ENCODE peak calls at places on chromosomes 16 and 17, in nine cellular contexts. One of them, this sample, is unnamed.

GRCh38 chr16:50152807-50153647 is at the start of gene TENT4B:
- DNase-seq in NCI-H2171: peak
- DNase-seq in bronchial epithelial cell: peak
- DNase-seq in activated CD8-positive, alpha-beta memory T cell treated with anti-CD3 and anti-CD28 coated beads for 24 hours: peak
- DNase-seq in neural progenitor cell: peak
- DNase-seq in NCI-H748 treated with DMSO at 0.1 percent for 48 hours: peak
- DNase-seq in NCI-H1105 treated with DMSO at 0.1 percent for 48 hours: peak
- DNase-seq in Right ventricle myocardium superior: peak
- DNase-seq in K562: peak
- DNase-seq in this sample: peak

GRCh38 chr17:57375040-57375769 is 118.9 kb downstream of the MSI2 start:
- DNase-seq in NCI-H748 treated with DMSO at 0.1 percent for 48 hours: no peak
- DNase-seq in NCI-H1105 treated with DMSO at 0.1 percent for 48 hours: no peak
- DNase-seq in K562: no peak
- DNase-seq in neural progenitor cell: no peak
- DNase-seq in NCI-H2171: no peak
- DNase-seq in Right ventricle myocardium superior: no peak
- DNase-seq in activated CD8-positive, alpha-beta memory T cell treated with anti-CD3 and anti-CD28 coated beads for 24 hours: no peak
- DNase-seq in bronchial epithelial cell: no peak
- DNase-seq in this sample: no peak

GRCh38 chr17:36608794-36609497 is 7.6 kb downstream of the MRM1 start:
- DNase-seq in K562: peak
- DNase-seq in NCI-H1105 treated with DMSO at 0.1 percent for 48 hours: peak
- DNase-seq in activated CD8-positive, alpha-beta memory T cell treated with anti-CD3 and anti-CD28 coated beads for 24 hours: no peak
- DNase-seq in Right ventricle myocardium superior: peak
- DNase-seq in NCI-H748 treated with DMSO at 0.1 percent for 48 hours: peak
- DNase-seq in neural progenitor cell: peak
- DNase-seq in bronchial epithelial cell: peak
- DNase-seq in NCI-H2171: peak
- DNase-seq in this sample: peak

GRCh38 chr17:36705651-36706436 is 104.5 kb downstream of the MRM1 start:
- DNase-seq in bronchial epithelial cell: peak
- DNase-seq in neural progenitor cell: peak
- DNase-seq in NCI-H748 treated with DMSO at 0.1 percent for 48 hours: peak
- DNase-seq in NCI-H1105 treated with DMSO at 0.1 percent for 48 hours: peak
- DNase-seq in K562: peak
- DNase-seq in Right ventricle myocardium superior: no peak
- DNase-seq in activated CD8-positive, alpha-beta memory T cell treated with anti-CD3 and anti-CD28 coated beads for 24 hours: peak
- DNase-seq in NCI-H2171: peak
- DNase-seq in this sample: peak

GRCh38 chr17:63150994-63151464 is 185.0 kb downstream of the TANC2 start:
- DNase-seq in Right ventricle myocardium superior: no peak
- DNase-seq in bronchial epithelial cell: no peak
- DNase-seq in neural progenitor cell: peak
- DNase-seq in NCI-H748 treated with DMSO at 0.1 percent for 48 hours: peak
- DNase-seq in K562: no peak
- DNase-seq in activated CD8-positive, alpha-beta memory T cell treated with anti-CD3 and anti-CD28 coated beads for 24 hours: no peak
- DNase-seq in NCI-H2171: peak
- DNase-seq in NCI-H1105 treated with DMSO at 0.1 percent for 48 hours: peak
- DNase-seq in this sample: no peak

GRCh38 chr16:9155876-9156275 is 64.4 kb downstream of the HAPSTR1 start:
- DNase-seq in NCI-H2171: no peak
- DNase-seq in activated CD8-positive, alpha-beta memory T cell treated with anti-CD3 and anti-CD28 coated beads for 24 hours: no peak
- DNase-seq in NCI-H748 treated with DMSO at 0.1 percent for 48 hours: no peak
- DNase-seq in K562: no peak
- DNase-seq in NCI-H1105 treated with DMSO at 0.1 percent for 48 hours: no peak
- DNase-seq in Right ventricle myocardium superior: no peak
- DNase-seq in neural progenitor cell: no peak
- DNase-seq in bronchial epithelial cell: no peak
- DNase-seq in this sample: no peak

GRCh38 chr16:76278976-76279375 is 1.8 kb downstream of the CNTNAP4 start:
- DNase-seq in NCI-H1105 treated with DMSO at 0.1 percent for 48 hours: peak
- DNase-seq in K562: no peak
- DNase-seq in neural progenitor cell: peak
- DNase-seq in activated CD8-positive, alpha-beta memory T cell treated with anti-CD3 and anti-CD28 coated beads for 24 hours: no peak
- DNase-seq in bronchial epithelial cell: peak
- DNase-seq in NCI-H748 treated with DMSO at 0.1 percent for 48 hours: peak
- DNase-seq in NCI-H2171: no peak
- DNase-seq in Right ventricle myocardium superior: no peak
- DNase-seq in this sample: no peak

GRCh38 chr17:18248300-18248731 is 10.2 kb downstream of the FLII start:
- DNase-seq in bronchial epithelial cell: peak
- DNase-seq in neural progenitor cell: peak
- DNase-seq in NCI-H1105 treated with DMSO at 0.1 percent for 48 hours: peak
- DNase-seq in K562: peak
- DNase-seq in NCI-H748 treated with DMSO at 0.1 percent for 48 hours: peak
- DNase-seq in Right ventricle myocardium superior: peak
- DNase-seq in activated CD8-positive, alpha-beta memory T cell treated with anti-CD3 and anti-CD28 coated beads for 24 hours: peak
- DNase-seq in NCI-H2171: peak
- DNase-seq in this sample: peak

GRCh38 chr17:8964801-8965393 is 610 bp downstream of the PIK3R5 start:
- DNase-seq in Right ventricle myocardium superior: peak
- DNase-seq in NCI-H1105 treated with DMSO at 0.1 percent for 48 hours: no peak
- DNase-seq in K562: no peak
- DNase-seq in neural progenitor cell: peak
- DNase-seq in activated CD8-positive, alpha-beta memory T cell treated with anti-CD3 and anti-CD28 coated beads for 24 hours: peak
- DNase-seq in NCI-H748 treated with DMSO at 0.1 percent for 48 hours: peak
- DNase-seq in NCI-H2171: no peak
- DNase-seq in bronchial epithelial cell: no peak
- DNase-seq in this sample: no peak

GRCh38 chr16:15398618-15399316 is 3.2 kb downstream of the MPV17L start:
- DNase-seq in NCI-H2171: no peak
- DNase-seq in NCI-H1105 treated with DMSO at 0.1 percent for 48 hours: no peak
- DNase-seq in activated CD8-positive, alpha-beta memory T cell treated with anti-CD3 and anti-CD28 coated beads for 24 hours: no peak
- DNase-seq in K562: no peak
- DNase-seq in bronchial epithelial cell: no peak
- DNase-seq in Right ventricle myocardium superior: no peak
- DNase-seq in neural progenitor cell: no peak
- DNase-seq in NCI-H748 treated with DMSO at 0.1 percent for 48 hours: no peak
- DNase-seq in this sample: no peak

GRCh38 chr16:89749637-89750036 is 28.3 kb downstream of the ZNF276 start:
- DNase-seq in neural progenitor cell: no peak
- DNase-seq in K562: no peak
- DNase-seq in activated CD8-positive, alpha-beta memory T cell treated with anti-CD3 and anti-CD28 coated beads for 24 hours: no peak
- DNase-seq in NCI-H2171: no peak
- DNase-seq in NCI-H1105 treated with DMSO at 0.1 percent for 48 hours: no peak
- DNase-seq in bronchial epithelial cell: no peak
- DNase-seq in Right ventricle myocardium superior: peak
- DNase-seq in NCI-H748 treated with DMSO at 0.1 percent for 48 hours: no peak
- DNase-seq in this sample: no peak

GRCh38 chr16:74842413-74842812 is 67.8 kb upstream of the FA2H start:
- DNase-seq in neural progenitor cell: no peak
- DNase-seq in bronchial epithelial cell: peak
- DNase-seq in K562: no peak
- DNase-seq in NCI-H748 treated with DMSO at 0.1 percent for 48 hours: no peak
- DNase-seq in Right ventricle myocardium superior: no peak
- DNase-seq in activated CD8-positive, alpha-beta memory T cell treated with anti-CD3 and anti-CD28 coated beads for 24 hours: no peak
- DNase-seq in NCI-H1105 treated with DMSO at 0.1 percent for 48 hours: no peak
- DNase-seq in NCI-H2171: peak
- DNase-seq in this sample: no peak

GRCh38 chr17:67477687-67478086 is 100.6 kb downstream of the PITPNC1 start:
- DNase-seq in NCI-H1105 treated with DMSO at 0.1 percent for 48 hours: no peak
- DNase-seq in bronchial epithelial cell: peak
- DNase-seq in NCI-H748 treated with DMSO at 0.1 percent for 48 hours: no peak
- DNase-seq in K562: no peak
- DNase-seq in NCI-H2171: no peak
- DNase-seq in Right ventricle myocardium superior: no peak
- DNase-seq in activated CD8-positive, alpha-beta memory T cell treated with anti-CD3 and anti-CD28 coated beads for 24 hours: peak
- DNase-seq in neural progenitor cell: no peak
- DNase-seq in this sample: no peak

GRCh38 chr16:90031931-90032663 is 12.8 kb upstream of the DBNDD1 start:
- DNase-seq in activated CD8-positive, alpha-beta memory T cell treated with anti-CD3 and anti-CD28 coated beads for 24 hours: no peak
- DNase-seq in NCI-H748 treated with DMSO at 0.1 percent for 48 hours: no peak
- DNase-seq in K562: no peak
- DNase-seq in Right ventricle myocardium superior: no peak
- DNase-seq in NCI-H1105 treated with DMSO at 0.1 percent for 48 hours: no peak
- DNase-seq in NCI-H2171: no peak
- DNase-seq in neural progenitor cell: no peak
- DNase-seq in bronchial epithelial cell: no peak
- DNase-seq in this sample: peak

GRCh38 chr16:53085539-53086450 is 31.0 kb downstream of the CHD9 start:
- DNase-seq in NCI-H2171: peak
- DNase-seq in activated CD8-positive, alpha-beta memory T cell treated with anti-CD3 and anti-CD28 coated beads for 24 hours: no peak
- DNase-seq in neural progenitor cell: no peak
- DNase-seq in bronchial epithelial cell: peak
- DNase-seq in NCI-H748 treated with DMSO at 0.1 percent for 48 hours: no peak
- DNase-seq in K562: no peak
- DNase-seq in NCI-H1105 treated with DMSO at 0.1 percent for 48 hours: peak
- DNase-seq in Right ventricle myocardium superior: no peak
- DNase-seq in this sample: peak

GRCh38 chr17:38903404-38903803 is 22.0 kb upstream of the LASP1NB start:
- DNase-seq in K562: no peak
- DNase-seq in bronchial epithelial cell: no peak
- DNase-seq in NCI-H1105 treated with DMSO at 0.1 percent for 48 hours: no peak
- DNase-seq in Right ventricle myocardium superior: no peak
- DNase-seq in neural progenitor cell: no peak
- DNase-seq in NCI-H2171: no peak
- DNase-seq in activated CD8-positive, alpha-beta memory T cell treated with anti-CD3 and anti-CD28 coated beads for 24 hours: no peak
- DNase-seq in NCI-H748 treated with DMSO at 0.1 percent for 48 hours: no peak
- DNase-seq in this sample: no peak

GRCh38 chr16:733382-734207 is 6.7 kb downstream of the HAGHL start:
- DNase-seq in NCI-H1105 treated with DMSO at 0.1 percent for 48 hours: no peak
- DNase-seq in Right ventricle myocardium superior: no peak
- DNase-seq in bronchial epithelial cell: no peak
- DNase-seq in NCI-H2171: no peak
- DNase-seq in NCI-H748 treated with DMSO at 0.1 percent for 48 hours: no peak
- DNase-seq in neural progenitor cell: peak
- DNase-seq in K562: peak
- DNase-seq in activated CD8-positive, alpha-beta memory T cell treated with anti-CD3 and anti-CD28 coated beads for 24 hours: no peak
- DNase-seq in this sample: no peak

GRCh38 chr17:15966183-15966878 is 21.4 kb downstream of the ADORA2B start:
- DNase-seq in NCI-H748 treated with DMSO at 0.1 percent for 48 hours: peak
- DNase-seq in activated CD8-positive, alpha-beta memory T cell treated with anti-CD3 and anti-CD28 coated beads for 24 hours: no peak
- DNase-seq in NCI-H2171: no peak
- DNase-seq in NCI-H1105 treated with DMSO at 0.1 percent for 48 hours: no peak
- DNase-seq in Right ventricle myocardium superior: no peak
- DNase-seq in bronchial epithelial cell: peak
- DNase-seq in K562: no peak
- DNase-seq in neural progenitor cell: peak
- DNase-seq in this sample: peak

GRCh38 chr17:17130077-17130844 is 75.9 kb downstream of the PLD6 start:
- DNase-seq in NCI-H748 treated with DMSO at 0.1 percent for 48 hours: no peak
- DNase-seq in K562: no peak
- DNase-seq in NCI-H1105 treated with DMSO at 0.1 percent for 48 hours: no peak
- DNase-seq in neural progenitor cell: no peak
- DNase-seq in Right ventricle myocardium superior: peak
- DNase-seq in bronchial epithelial cell: no peak
- DNase-seq in activated CD8-positive, alpha-beta memory T cell treated with anti-CD3 and anti-CD28 coated beads for 24 hours: no peak
- DNase-seq in NCI-H2171: no peak
- DNase-seq in this sample: peak

GRCh38 chr17:7393613-7394451 is 493 bp downstream of the PLSCR3 start:
- DNase-seq in NCI-H1105 treated with DMSO at 0.1 percent for 48 hours: peak
- DNase-seq in K562: peak
- DNase-seq in NCI-H2171: peak
- DNase-seq in Right ventricle myocardium superior: no peak
- DNase-seq in NCI-H748 treated with DMSO at 0.1 percent for 48 hours: peak
- DNase-seq in bronchial epithelial cell: peak
- DNase-seq in neural progenitor cell: peak
- DNase-seq in activated CD8-positive, alpha-beta memory T cell treated with anti-CD3 and anti-CD28 coated beads for 24 hours: peak
- DNase-seq in this sample: peak

GRCh38 chr16:10266809-10267208 is 84.6 kb upstream of the GRIN2A start:
- DNase-seq in NCI-H2171: no peak
- DNase-seq in activated CD8-positive, alpha-beta memory T cell treated with anti-CD3 and anti-CD28 coated beads for 24 hours: no peak
- DNase-seq in neural progenitor cell: no peak
- DNase-seq in NCI-H1105 treated with DMSO at 0.1 percent for 48 hours: no peak
- DNase-seq in Right ventricle myocardium superior: no peak
- DNase-seq in K562: no peak
- DNase-seq in bronchial epithelial cell: no peak
- DNase-seq in NCI-H748 treated with DMSO at 0.1 percent for 48 hours: no peak
- DNase-seq in this sample: no peak

GRCh38 chr17:65231662-65232335 is 94.6 kb downstream of the RGS9 start:
- DNase-seq in bronchial epithelial cell: peak
- DNase-seq in K562: peak
- DNase-seq in activated CD8-positive, alpha-beta memory T cell treated with anti-CD3 and anti-CD28 coated beads for 24 hours: no peak
- DNase-seq in neural progenitor cell: peak
- DNase-seq in NCI-H2171: peak
- DNase-seq in NCI-H1105 treated with DMSO at 0.1 percent for 48 hours: peak
- DNase-seq in Right ventricle myocardium superior: no peak
- DNase-seq in NCI-H748 treated with DMSO at 0.1 percent for 48 hours: peak
- DNase-seq in this sample: peak

This sample was measured in erythroblast.